ENCODE peak calls at places on chromosomes 6 and 20, in five cellular contexts. C, B, E, A and X are unnamed samples.

GRCh38 chr6:143896096-143896880 is 32.0 kb downstream of the ZC2HC1B start:
- DNase-seq in E (no peak), B (no peak), C (no peak), A (no peak), X (no peak)

GRCh38 chr6:140275725-140276124 is 901.3 kb upstream of the CITED2 start:
- DNase-seq in C (peak), B (no peak), E (no peak), A (no peak), X (no peak)

GRCh38 chr6:3758842-3759144 is 7.3 kb upstream of the PXDC1 start:
- DNase-seq in E (no peak), A (no peak), B (no peak), C (no peak), X (no peak)

GRCh38 chr6:11366934-11367637 is 134.6 kb upstream of the NEDD9 start:
- DNase-seq in B (no peak), C (peak), A (no peak), E (no peak), X (no peak)

GRCh38 chr6:165630544-165630953 is 32.5 kb downstream of the PDE10A start:
- DNase-seq in A (no peak), B (no peak), E (no peak), C (no peak), X (no peak)

GRCh38 chr6:122996797-122997520 is 924 bp downstream of the CLVS2 start:
- DNase-seq in C (no peak), E (no peak), B (no peak), A (no peak), X (peak)

GRCh38 chr20:58985656-58986055 is 4.6 kb downstream of the NELFCD start:
- DNase-seq in C (no peak), E (no peak), B (no peak), A (no peak), X (no peak)

GRCh38 chr20:1291191-1291741 is 25.2 kb downstream of the SNPH start:
- DNase-seq in C (peak), A (no peak), B (no peak), E (no peak), X (no peak)

GRCh38 chr20:46408281-46408731 is 1.9 kb upstream of the ELMO2 start:
- DNase-seq in A (no peak), E (no peak), C (no peak), B (no peak), X (no peak)

GRCh38 chr6:33344771-33345697 is 27.5 kb upstream of the ZBTB22 start:
- DNase-seq in C (peak), A (peak), E (peak), B (peak), X (peak)

GRCh38 chr6:40148882-40149573 is 214.8 kb upstream of the MOCS1 start:
- DNase-seq in B (no peak), E (no peak), C (no peak), A (no peak), X (no peak)

GRCh38 chr6:161631676-161632194 is 357.9 kb upstream of the AGPAT4 start:
- DNase-seq in A (no peak), C (no peak), B (no peak), E (no peak), X (no peak)

GRCh38 chr6:30955367-30956042 is 14.7 kb downstream of the MUCL3 start:
- DNase-seq in C (peak), B (peak), A (peak), E (peak), X (peak)